ENCODE peak calls at places on chromosomes 16 and 17, in seven cellular contexts. Z is prostate gland, O is colonic mucosa, T is upper lobe of right lung, S is fibroblast of lung, X is hepatocyte, L is aorta. M is an unnamed sample.

GRCh38 chr17:46818319-46818928 is at the start of gene WNT3:
- DNase-seq in Z (no peak), S (no peak), L (no peak), T (peak; percentile 75), X (no peak), O (no peak), M (peak; percentile 26)

GRCh38 chr16:80994451-80994850 is 12.2 kb downstream of the CMC2 start:
- DNase-seq in S (peak; percentile 55), X (no peak), O (no peak), L (no peak), Z (no peak), T (no peak), M (no peak)

GRCh38 chr16:9311303-9311954 is 220.0 kb downstream of the HAPSTR1 start:
- DNase-seq in O (peak; percentile 48), L (no peak), X (peak; percentile 29), S (no peak), Z (no peak), T (no peak), M (no peak)

GRCh38 chr16:15404792-15405191 is 9.2 kb downstream of the MPV17L start:
- DNase-seq in O (no peak), L (no peak), Z (peak; percentile 16), T (no peak), S (no peak), X (no peak), M (no peak)

GRCh38 chr17:42067371-42068180 is 17.2 kb upstream of the C17orf113 start:
- DNase-seq in Z (peak; percentile 61), X (peak; percentile 64), S (peak; percentile 11), O (peak; percentile 81), T (peak; percentile 82), L (peak; percentile 89), M (peak; percentile 72)

GRCh38 chr16:31067342-31067741 is 6.7 kb downstream of the ZNF668 start:
- DNase-seq in O (no peak), L (no peak), S (no peak), Z (no peak), X (no peak), T (no peak), M (no peak)

GRCh38 chr17:66952681-66953638 is 11.5 kb upstream of the CACNG4 start:
- DNase-seq in X (no peak), T (no peak), O (no peak), L (no peak), Z (no peak), S (no peak), M (no peak)

GRCh38 chr16:29821663-29822115 is 1.4 kb downstream of the MVP start:
- DNase-seq in O (no peak), L (no peak), S (peak; percentile 90), T (no peak), X (peak; percentile 70), Z (no peak), M (no peak)

GRCh38 chr16:12674096-12674495 is 129.6 kb downstream of the CPPED1 start:
- DNase-seq in O (no peak), X (no peak), S (peak; percentile 58), L (no peak), T (no peak), Z (no peak), M (no peak)

GRCh38 chr17:66545918-66546317 is 243.5 kb downstream of the PRKCA start:
- DNase-seq in O (no peak), S (no peak), X (no peak), L (no peak), Z (no peak), T (no peak), M (no peak)

GRCh38 chr16:12667909-12668308 is 135.8 kb downstream of the CPPED1 start:
- DNase-seq in Z (no peak), O (no peak), L (no peak), S (no peak), X (no peak), T (no peak), M (no peak)

GRCh38 chr17:77419547-77420475 is 279.0 kb downstream of the SEC14L1 start:
- DNase-seq in Z (no peak), S (peak; percentile 63), X (no peak), O (no peak), T (no peak), L (no peak), M (no peak)

GRCh38 chr17:64498308-64499203 is 1.7 kb upstream of the POLG2 start:
- DNase-seq in L (no peak), O (no peak), Z (no peak), X (no peak), T (no peak), S (no peak), M (no peak)

GRCh38 chr17:64502021-64502420 is 4.1 kb downstream of the DDX5 start:
- DNase-seq in X (no peak), L (no peak), T (no peak), O (no peak), S (no peak), Z (no peak), M (no peak)

GRCh38 chr17:64499805-64500486 is 3.1 kb upstream of the POLG2 start:
- DNase-seq in Z (no peak), L (no peak), X (no peak), O (no peak), T (no peak), S (peak; percentile 62), M (peak; percentile 33)

GRCh38 chr17:64500923-64501765 is 4.3 kb upstream of the POLG2 start:
- DNase-seq in X (no peak), T (no peak), L (no peak), O (no peak), Z (no peak), S (no peak), M (peak; percentile 31)

GRCh38 chr17:64500487-64500859 is 3.6 kb upstream of the POLG2 start:
- DNase-seq in Z (no peak), O (no peak), S (no peak), L (no peak), X (no peak), T (no peak), M (no peak)
- H3K4me1 ChIP-seq in Z (peaks cover 17% of the 10 kb centered on the region), O (peaks cover 13% of the 10 kb centered on the region), S (peaks cover 12% of the 10 kb centered on the region), L (no peaks in the 10 kb centered on the region), X (peaks cover 34% of the 10 kb centered on the region), T (peaks cover 64% of the 10 kb centered on the region), M (peaks cover 35% of the 10 kb centered on the region)

GRCh38 chr16:54589326-54589725 is 302.7 kb upstream of the IRX3 start:
- DNase-seq in O (no peak), L (no peak), S (no peak), T (no peak), Z (no peak), X (no peak), M (no peak)
- H3K27me3 ChIP-seq in O (no peaks in the 10 kb centered on the region), L (no peaks in the 10 kb centered on the region), S (no peaks in the 10 kb centered on the region), T (peaks cover 5% of the 10 kb centered on the region), Z (no peaks in the 10 kb centered on the region), X (peaks cover 2% of the 10 kb centered on the region), M (no peaks in the 10 kb centered on the region)

GRCh38 chr16:68076560-68076959 is 8.6 kb upstream of the NFATC3 start:
- DNase-seq in Z (no peak), O (no peak), L (no peak), S (no peak), T (no peak), X (no peak), M (no peak)
- H3K4me1 ChIP-seq in Z (peaks cover 3% of the 10 kb centered on the region), O (peaks cover 17% of the 10 kb centered on the region), L (no peaks in the 10 kb centered on the region), S (peaks cover 8% of the 10 kb centered on the region), T (peaks cover 48% of the 10 kb centered on the region), X (peaks cover 10% of the 10 kb centered on the region), M (peaks cover 74% of the 10 kb centered on the region)

GRCh38 chr17:71528210-71528609 is 592.6 kb upstream of the SOX9 start:
- DNase-seq in Z (no peak), L (no peak), T (no peak), X (no peak), S (no peak), O (no peak), M (no peak)

GRCh38 chr17:71519285-71519684 is 601.5 kb upstream of the SOX9 start:
- DNase-seq in T (no peak), O (no peak), X (no peak), Z (no peak), S (peak; percentile 64), L (no peak), M (no peak)

GRCh38 chr17:71521724-71522123 is 599.1 kb upstream of the SOX9 start:
- DNase-seq in S (peak; percentile 52), Z (no peak), T (no peak), X (no peak), L (no peak), O (no peak), M (no peak)

GRCh38 chr17:71527311-71527710 is 593.5 kb upstream of the SOX9 start:
- DNase-seq in X (no peak), O (no peak), T (no peak), S (peak; percentile 61), Z (no peak), L (no peak), M (no peak)

DNA sequence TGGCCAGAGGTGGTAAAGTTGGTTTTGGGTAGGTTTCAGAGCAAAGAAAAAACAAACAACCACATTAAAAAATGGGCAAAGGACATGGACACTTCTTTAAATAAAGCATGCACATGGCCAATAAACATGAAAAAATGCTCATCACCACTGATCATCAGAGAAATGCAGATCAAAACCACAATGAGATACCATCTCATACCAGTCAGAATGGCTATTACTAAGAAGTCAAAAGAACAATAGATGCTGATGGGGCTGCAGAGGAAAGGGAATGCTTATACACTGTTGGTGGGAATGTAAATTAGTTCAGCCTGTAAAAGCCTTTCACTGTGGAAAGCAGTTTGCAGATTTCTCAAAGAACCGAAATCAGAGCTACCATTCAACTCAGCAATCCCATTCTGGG is 598.4 kb upstream of the SOX9 start:
- DNase-seq in O (no peak), S (peak; percentile 70), T (no peak), Z (no peak), L (no peak), X (no peak), M (no peak)
- H3K27me3 ChIP-seq in O (no peaks in the 10 kb centered on the region), S (no peaks in the 10 kb centered on the region), T (no peaks in the 10 kb centered on the region), Z (no peaks in the 10 kb centered on the region), L (no peaks in the 10 kb centered on the region), X (no peaks in the 10 kb centered on the region), M (no peaks in the 10 kb centered on the region)

DNA sequence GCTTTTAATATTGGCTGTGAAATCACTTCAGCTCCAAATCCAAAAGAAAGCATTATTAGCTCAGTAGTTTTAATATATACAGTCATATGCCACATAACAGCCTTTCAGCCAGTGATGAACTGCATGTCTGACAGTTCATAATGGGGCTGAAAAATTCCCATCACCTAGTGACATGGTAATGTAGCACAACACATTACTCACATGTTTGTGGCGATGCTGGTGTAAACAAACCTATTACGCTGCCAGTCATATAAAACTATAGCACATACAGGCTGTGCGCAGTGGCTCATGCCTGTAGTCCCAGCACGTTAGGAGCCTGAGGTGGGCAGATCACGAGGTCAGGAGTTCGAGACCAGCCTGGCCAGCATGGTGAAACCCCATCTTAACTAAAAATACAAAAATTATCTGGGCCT is 92.2 kb downstream of the TUBD1 start:
- DNase-seq in T (no peak), X (no peak), S (peak; percentile 40), L (no peak), O (no peak), Z (no peak), M (no peak)
- H3K4me1 ChIP-seq in T (peaks cover 6% of the 10 kb centered on the region), X (no peaks in the 10 kb centered on the region), S (peaks cover 2% of the 10 kb centered on the region), L (no peaks in the 10 kb centered on the region), O (peaks cover 6% of the 10 kb centered on the region), Z (no peaks in the 10 kb centered on the region), M (no peaks in the 10 kb centered on the region)

DNA sequence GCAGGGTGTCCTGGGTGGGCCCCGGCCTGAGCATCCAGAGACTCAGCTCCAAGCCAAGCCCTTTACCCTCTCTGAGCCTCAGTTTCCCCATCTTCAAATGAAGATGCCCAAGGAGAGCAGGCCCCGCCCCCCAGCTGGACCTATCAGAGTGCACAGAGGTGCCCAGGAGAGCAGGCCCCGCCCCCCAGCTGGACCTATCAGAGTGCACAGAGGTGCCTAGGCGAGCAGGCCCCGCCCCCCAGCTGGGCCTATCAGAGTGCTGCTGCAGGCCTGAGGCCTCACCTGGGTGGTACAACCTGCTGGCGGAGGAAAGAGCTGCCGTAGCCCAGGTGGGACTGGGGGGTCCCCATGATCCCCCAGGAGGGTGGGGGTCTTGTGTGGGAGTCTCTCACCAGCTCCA is 3.4 kb upstream of the SSTR5 start:
- DNase-seq in S (no peak), X (no peak), O (no peak), T (no peak), Z (no peak), L (no peak), M (no peak)
- H3K27me3 ChIP-seq in S (no peaks in the 10 kb centered on the region), X (peaks cover 35% of the 10 kb centered on the region), O (peaks cover 46% of the 10 kb centered on the region), T (peaks cover 77% of the 10 kb centered on the region), Z (peaks cover 52% of the 10 kb centered on the region), L (no peaks in the 10 kb centered on the region), M (peaks cover 3% of the 10 kb centered on the region)

M was measured in naive thymus-derived CD4-positive, alpha-beta T cell.